ENCODE peak calls at places on chromosomes 7 and 10, in eight cellular contexts. L, N, W, U, H, B, M and O are unnamed samples.

GRCh38 chr10:12643279-12643678 is 293.9 kb downstream of the CAMK1D start:
- DNase-seq in L (no peak), N (no peak), W (no peak), U (no peak), H (no peak), B (no peak), M (no peak), O (no peak)

GRCh38 chr10:89164080-89164479 is 43.0 kb downstream of the CH25H start:
- DNase-seq in L (no peak), N (no peak), W (no peak), U (no peak), H (no peak), B (no peak), M (no peak), O (no peak)

GRCh38 chr10:73110345-73110849 is at the start of gene NUDT13:
- DNase-seq in L (peak), N (no peak), W (no peak), U (peak), H (no peak), B (peak), M (no peak), O (peak)

GRCh38 chr7:155378959-155379871 is 78.7 kb upstream of the EN2 start:
- DNase-seq in L (no peak), N (no peak), W (no peak), U (no peak), H (no peak), B (no peak), M (no peak), O (no peak)

GRCh38 chr10:9825491-9826018 is 1192.1 kb upstream of the CELF2 start:
- DNase-seq in L (no peak), N (no peak), W (no peak), U (peak), H (no peak), B (no peak), M (no peak), O (peak)

GRCh38 chr10:88062385-88062784 is 199.0 kb downstream of the PTEN start:
- DNase-seq in L (no peak), N (no peak), W (no peak), U (no peak), H (no peak), B (no peak), M (no peak), O (no peak)

GRCh38 chr7:28389504-28390385 is 22.6 kb upstream of the CREB5 start:
- DNase-seq in L (peak), N (no peak), W (no peak), U (peak), H (no peak), B (no peak), M (no peak), O (peak)

GRCh38 chr7:93211228-93211818 is 14.9 kb downstream of the HEPACAM2 start:
- DNase-seq in L (no peak), N (no peak), W (no peak), U (no peak), H (no peak), B (no peak), M (no peak), O (no peak)

GRCh38 chr10:23362879-23363787 is 18.5 kb upstream of the C10orf67 start:
- DNase-seq in L (no peak), N (no peak), W (no peak), U (no peak), H (no peak), B (no peak), M (no peak), O (peak)

GRCh38 chr10:50516161-50516560 is 107.6 kb downstream of the SGMS1 start:
- DNase-seq in L (no peak), N (no peak), W (no peak), U (no peak), H (no peak), B (no peak), M (no peak), O (no peak)

GRCh38 chr7:50312176-50312575 is 7.7 kb downstream of the IKZF1 start:
- DNase-seq in L (no peak), N (no peak), W (no peak), U (no peak), H (no peak), B (no peak), M (no peak), O (no peak)

GRCh38 chr7:65269150-65269856 is 104.4 kb upstream of the ZNF92 start:
- DNase-seq in L (peak), N (peak), W (no peak), U (peak), H (peak), B (no peak), M (peak), O (no peak)
- H3K4me3 ChIP-seq in L (peak), N (peak), W (peak), U (peak), H (peak), B (peak), M (no peak), O (peak)

GRCh38 chr7:150968056-150968455 is 10.1 kb downstream of the KCNH2 start:
- DNase-seq in L (no peak), N (no peak), W (no peak), U (no peak), H (no peak), B (no peak), M (no peak), O (no peak)

GRCh38 chr7:150964593-150965111 is 13.5 kb downstream of the KCNH2 start:
- DNase-seq in L (no peak), N (peak), W (no peak), U (no peak), H (no peak), B (peak), M (peak), O (no peak)

GRCh38 chr7:150965273-150965830 is 12.8 kb downstream of the KCNH2 start:
- DNase-seq in L (no peak), N (no peak), W (no peak), U (no peak), H (no peak), B (no peak), M (no peak), O (no peak)

GRCh38 chr7:150967332-150967731 is 10.8 kb downstream of the KCNH2 start:
- DNase-seq in L (no peak), N (no peak), W (no peak), U (no peak), H (no peak), B (no peak), M (no peak), O (no peak)

GRCh38 chr7:150966002-150966401 is 12.1 kb downstream of the KCNH2 start:
- DNase-seq in L (no peak), N (peak), W (no peak), U (peak), H (no peak), B (no peak), M (no peak), O (no peak)
- TF ChIP-seq CTCF in L (no peak), N (peak), W (peak), U (peak), H (no peak), B (peak), M (no peak), O (no peak)

GRCh38 chr7:149867762-149868637 is 5.8 kb upstream of the ATP6V0E2 start:
- DNase-seq in L (no peak), N (peak), W (no peak), U (no peak), H (no peak), B (no peak), M (no peak), O (no peak)
- H3K4me3 ChIP-seq in L (no peak), N (no peak), W (no peak), U (no peak), H (no peak), B (no peak), M (no peak), O (no peak)

GRCh38 chr7:24591152-24591551 is 17.9 kb downstream of the PALS2 start:
- DNase-seq in L (no peak), N (no peak), W (no peak), U (no peak), H (no peak), B (no peak), M (no peak), O (no peak)
- TF ChIP-seq CTCF in L (peak), N (peak), W (no peak), U (no peak), H (no peak), B (no peak), M (no peak), O (peak)

DNA sequence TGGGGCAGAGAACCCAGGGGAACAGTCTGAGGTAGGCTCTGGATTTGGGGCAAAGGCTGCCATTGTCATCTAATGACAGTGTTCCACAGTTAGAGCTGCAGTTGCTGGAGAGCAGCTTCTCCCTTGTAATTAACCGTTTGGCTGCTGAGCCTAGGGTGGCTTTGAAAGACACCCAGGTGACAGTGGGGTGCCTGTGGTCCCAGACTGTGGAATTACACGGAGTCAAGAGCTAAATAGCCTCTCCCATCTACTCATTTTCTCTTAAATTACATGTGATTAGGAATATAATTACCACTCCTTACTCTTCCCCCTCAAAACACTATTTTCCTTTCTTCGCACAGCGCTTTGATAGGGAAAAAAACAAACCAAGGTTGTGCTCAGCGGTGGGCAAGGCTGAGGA is 44.0 kb downstream of the BAMBI start:
- DNase-seq in L (no peak), N (no peak), W (no peak), U (no peak), H (no peak), B (no peak), M (no peak), O (no peak)
- H3K4me3 ChIP-seq in L (no peak), N (no peak), W (no peak), U (no peak), H (no peak), B (no peak), M (no peak), O (no peak)

GRCh38 chr10:80567292-80567691 is 29.6 kb downstream of the SH2D4B start:
- DNase-seq in L (no peak), N (no peak), W (no peak), U (no peak), H (no peak), B (no peak), M (no peak), O (no peak)

GRCh38 chr10:80571352-80571751 is 33.6 kb downstream of the SH2D4B start:
- DNase-seq in L (no peak), N (no peak), W (no peak), U (no peak), H (no peak), B (no peak), M (no peak), O (no peak)

GRCh38 chr10:80568306-80568705 is 30.6 kb downstream of the SH2D4B start:
- DNase-seq in L (no peak), N (no peak), W (no peak), U (no peak), H (no peak), B (no peak), M (no peak), O (no peak)

DNA sequence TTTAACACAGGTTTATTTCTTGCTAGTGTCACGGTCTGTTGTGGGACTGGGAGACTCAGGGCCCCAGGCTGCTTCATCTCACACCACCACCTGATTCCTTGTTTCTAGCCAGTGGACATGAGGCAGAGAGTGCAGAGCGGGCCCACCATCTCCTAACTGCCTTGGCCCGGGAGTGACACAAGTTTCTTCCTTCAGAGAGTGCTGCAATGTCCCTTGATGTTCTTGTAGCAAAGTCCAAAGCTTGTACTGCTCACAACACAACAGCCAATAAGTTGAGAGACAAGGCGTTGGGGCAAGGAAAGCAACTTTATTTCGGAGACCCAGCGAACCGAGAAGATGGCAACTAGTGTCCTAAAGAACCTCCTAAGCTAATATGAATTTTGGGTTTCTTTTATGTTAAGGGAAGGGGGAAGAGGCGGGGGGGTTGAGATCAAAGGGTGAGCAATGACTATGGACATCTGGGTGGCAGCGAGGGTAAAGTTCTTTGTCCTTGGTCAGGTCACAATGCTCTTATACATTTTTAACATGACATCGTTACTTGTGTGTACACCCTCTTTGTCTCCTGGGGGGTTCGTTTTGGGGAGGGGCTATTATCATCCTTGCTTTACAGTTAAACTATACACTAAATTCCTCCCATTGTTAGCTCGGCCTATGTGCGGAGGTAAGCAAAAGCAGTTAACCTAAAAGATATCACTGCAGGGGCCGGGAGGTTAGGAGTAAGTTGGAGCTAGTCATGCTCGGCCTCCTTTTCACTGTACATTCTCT is 31.6 kb downstream of the SH2D4B start:
- DNase-seq in L (no peak), N (no peak), W (no peak), U (no peak), H (no peak), B (no peak), M (no peak), O (no peak)
- TF ChIP-seq CTCF in L (no peak), N (no peak), W (no peak), U (no peak), H (no peak), B (no peak), M (no peak), O (no peak)

GRCh38 chr7:157577796-157578339 is 241.1 kb downstream of the DNAJB6 start:
- DNase-seq in L (no peak), N (no peak), W (peak), U (no peak), H (peak), B (no peak), M (no peak), O (no peak)
- H3K4me3 ChIP-seq in L (no peak), N (no peak), W (no peak), U (no peak), H (no peak), B (no peak), M (no peak), O (no peak)